ENCODE peak calls at places on chromosomes 12 and 14, in seven cellular contexts. One of them, this sample, is unnamed.

GRCh38 chr12:15757553-15758255 is 31.5 kb downstream of the EPS8 start:
- DNase-seq in renal cortical epithelial cell: peak; percentile 100
- DNase-seq in COR-L47: no peak
- DNase-seq in aorta: no peak
- DNase-seq in head of caudate nucleus: no peak
- DNase-seq in mammary epithelial cell: peak; percentile 91
- DNase-seq in neural progenitor cell: no peak
- DNase-seq in this sample: no peak

GRCh38 chr14:36604757-36605505 is 22.5 kb upstream of the NKX2-8 start:
- DNase-seq in aorta: no peak
- DNase-seq in mammary epithelial cell: peak; percentile 66
- DNase-seq in neural progenitor cell: peak; percentile 83
- DNase-seq in renal cortical epithelial cell: peak; percentile 74
- DNase-seq in COR-L47: peak; percentile 72
- DNase-seq in head of caudate nucleus: peak; percentile 72
- DNase-seq in this sample: no peak

GRCh38 chr12:80316141-80316700 is 127.8 kb upstream of the PTPRQ start:
- DNase-seq in COR-L47: peak; percentile 13
- DNase-seq in neural progenitor cell: no peak
- DNase-seq in aorta: no peak
- DNase-seq in head of caudate nucleus: no peak
- DNase-seq in mammary epithelial cell: no peak
- DNase-seq in renal cortical epithelial cell: no peak
- DNase-seq in this sample: no peak

GRCh38 chr14:88424573-88424972 is 39.1 kb downstream of the SPATA7 start:
- DNase-seq in mammary epithelial cell: no peak
- DNase-seq in COR-L47: no peak
- DNase-seq in head of caudate nucleus: no peak
- DNase-seq in neural progenitor cell: no peak
- DNase-seq in aorta: no peak
- DNase-seq in renal cortical epithelial cell: no peak
- DNase-seq in this sample: no peak

GRCh38 chr14:61269321-61270083 is 11.6 kb downstream of the TMEM30B start:
- DNase-seq in renal cortical epithelial cell: peak; percentile 69
- DNase-seq in COR-L47: peak; percentile 81
- DNase-seq in neural progenitor cell: peak; percentile 84
- DNase-seq in aorta: peak; percentile 85
- DNase-seq in head of caudate nucleus: peak; percentile 63
- DNase-seq in mammary epithelial cell: peak; percentile 71
- DNase-seq in this sample: peak; percentile 80

GRCh38 chr14:44639986-44640385 is 132.9 kb upstream of the FSCB start:
- DNase-seq in renal cortical epithelial cell: no peak
- DNase-seq in neural progenitor cell: no peak
- DNase-seq in head of caudate nucleus: no peak
- DNase-seq in COR-L47: no peak
- DNase-seq in aorta: no peak
- DNase-seq in mammary epithelial cell: no peak
- DNase-seq in this sample: no peak

GRCh38 chr14:70698288-70698687 is 56.6 kb downstream of the TTC9 start:
- DNase-seq in aorta: no peak
- DNase-seq in head of caudate nucleus: no peak
- DNase-seq in neural progenitor cell: no peak
- DNase-seq in renal cortical epithelial cell: peak; percentile 65
- DNase-seq in mammary epithelial cell: peak; percentile 58
- DNase-seq in COR-L47: no peak
- DNase-seq in this sample: no peak

GRCh38 chr12:114448618-114448933 is 42.6 kb upstream of the TBX5 start:
- DNase-seq in neural progenitor cell: peak; percentile 56
- DNase-seq in renal cortical epithelial cell: no peak
- DNase-seq in head of caudate nucleus: no peak
- DNase-seq in COR-L47: no peak
- DNase-seq in mammary epithelial cell: no peak
- DNase-seq in aorta: no peak
- DNase-seq in this sample: no peak

GRCh38 chr12:40515041-40515825 is 177.0 kb upstream of the CNTN1 start:
- DNase-seq in aorta: no peak
- DNase-seq in head of caudate nucleus: no peak
- DNase-seq in COR-L47: no peak
- DNase-seq in mammary epithelial cell: peak; percentile 65
- DNase-seq in renal cortical epithelial cell: peak; percentile 7
- DNase-seq in neural progenitor cell: peak; percentile 46
- DNase-seq in this sample: no peak

GRCh38 chr12:109714141-109714912 is 702 bp downstream of the FAM222A start:
- DNase-seq in head of caudate nucleus: no peak
- DNase-seq in COR-L47: peak; percentile 59
- DNase-seq in mammary epithelial cell: peak; percentile 46
- DNase-seq in aorta: peak; percentile 87
- DNase-seq in neural progenitor cell: peak; percentile 92
- DNase-seq in renal cortical epithelial cell: no peak
- DNase-seq in this sample: peak; percentile 86

GRCh38 chr12:47758834-47759690 is at the start of gene RAPGEF3:
- DNase-seq in COR-L47: peak; percentile 80
- DNase-seq in mammary epithelial cell: peak; percentile 85
- DNase-seq in renal cortical epithelial cell: peak; percentile 74
- DNase-seq in aorta: peak; percentile 95
- DNase-seq in head of caudate nucleus: peak; percentile 91
- DNase-seq in neural progenitor cell: peak; percentile 87
- DNase-seq in this sample: peak; percentile 94

This sample was measured in upper lobe of right lung.